ENCODE peak calls at places on chromosomes 16 and 17, in nine cellular contexts. J is CD8-positive, alpha-beta T cell; C is mammary epithelial cell; V is HEK293T; H is ACHN; T is AG09309; X is stimulated activated naive B cell treated with anti-CD40 and anti-IgM and Interleukin-4, amounts not matched to agents 10 μg/mL and 1 μg/mL and 100 μg/mL, for 72 hours; Y is T-helper 2 cell; F is activated CD4-positive, alpha-beta T cell treated with anti-CD3 and anti-CD28 coated beads for 24 hours. O is an unnamed sample.

GRCh38 chr16:65790768-65791167 is 575.7 kb upstream of the CDH5 start:
- DNase-seq in H (no peak), V (no peak), Y (no peak), C (no peak), J (no peak), T (no peak), F (no peak), X (no peak), O (no peak)

GRCh38 chr16:64478258-64478906 is 643.5 kb downstream of the CDH11 start:
- DNase-seq in F (no peak), C (no peak), Y (no peak), V (no peak), J (no peak), T (peak), H (no peak), X (no peak), O (no peak)

GRCh38 chr17:32551186-32551955 is 64.6 kb downstream of the CDK5R1 start:
- DNase-seq in Y (no peak), X (no peak), V (no peak), C (peak), J (no peak), F (no peak), T (peak), H (peak), O (peak)

GRCh38 chr17:43907425-43907981 is at the start of gene MPP2:
- DNase-seq in V (peak), F (peak), Y (peak), T (no peak), J (peak), H (no peak), C (no peak), X (peak), O (peak)

GRCh38 chr17:66702106-66702936 is 132.6 kb upstream of the CACNG5 start:
- DNase-seq in C (peak), X (no peak), V (no peak), T (no peak), Y (no peak), J (no peak), F (no peak), H (no peak), O (peak)

GRCh38 chr17:42992872-42993271 is 5.3 kb upstream of the RPL27 start:
- DNase-seq in V (no peak), J (no peak), Y (no peak), X (no peak), T (no peak), H (no peak), F (no peak), C (no peak), O (no peak)

GRCh38 chr16:23967775-23968571 is 132.2 kb downstream of the PRKCB start:
- DNase-seq in J (no peak), Y (no peak), T (no peak), F (no peak), H (no peak), X (no peak), C (no peak), V (no peak), O (no peak)

GRCh38 chr17:43753488-43754129 is 5.0 kb downstream of the SOST start:
- DNase-seq in F (no peak), H (no peak), C (peak), V (no peak), Y (no peak), X (no peak), J (no peak), T (no peak), O (no peak)

GRCh38 chr17:79242393-79242792 is 167.8 kb downstream of the ENGASE start:
- DNase-seq in C (no peak), Y (no peak), T (no peak), F (no peak), J (no peak), X (no peak), V (no peak), H (no peak), O (no peak)

GRCh38 chr17:66228887-66229782 is at the start of gene APOH:
- DNase-seq in H (peak), T (no peak), Y (no peak), J (no peak), F (no peak), C (no peak), V (no peak), X (no peak), O (no peak)

GRCh38 chr17:79183221-79184158 is 108.9 kb downstream of the ENGASE start:
- DNase-seq in X (no peak), V (peak), F (no peak), H (no peak), C (peak), Y (no peak), J (no peak), T (no peak), O (no peak)

GRCh38 chr17:6927290-6927844 is 68.5 kb upstream of the ALOX12 start:
- DNase-seq in X (no peak), C (peak), Y (no peak), J (no peak), T (peak), V (no peak), H (no peak), F (no peak), O (peak)

GRCh38 chr16:85987750-85988078 is 88.8 kb downstream of the IRF8 start:
- DNase-seq in V (no peak), C (no peak), X (no peak), H (no peak), F (no peak), Y (no peak), T (no peak), J (no peak), O (no peak)

GRCh38 chr17:16968786-16969185 is 3.1 kb downstream of the TNFRSF13B start:
- DNase-seq in J (no peak), X (no peak), F (no peak), Y (no peak), T (no peak), H (no peak), C (no peak), V (no peak), O (no peak)

GRCh38 chr17:31598388-31598760 is 206.9 kb downstream of the RAB11FIP4 start:
- DNase-seq in Y (no peak), T (no peak), F (no peak), J (no peak), H (no peak), X (no peak), V (no peak), C (no peak), O (no peak)

GRCh38 chr17:41527076-41528023 is 758 bp downstream of the KRT19 start:
- DNase-seq in J (no peak), H (peak), C (no peak), T (no peak), Y (no peak), V (no peak), X (no peak), F (no peak), O (no peak)

GRCh38 chr17:66829883-66830282 is 5.0 kb upstream of the CACNG5 start:
- DNase-seq in H (no peak), J (no peak), V (no peak), T (no peak), X (no peak), F (no peak), C (no peak), Y (no peak), O (no peak)

GRCh38 chr17:38560503-38561318 is 45.0 kb downstream of the SRCIN1 start:
- DNase-seq in C (peak), V (no peak), H (peak), F (no peak), Y (no peak), T (no peak), J (no peak), X (no peak), O (no peak)

GRCh38 chr17:32103476-32104113 is 38.7 kb upstream of the RHOT1 start:
- DNase-seq in V (no peak), T (no peak), H (no peak), X (no peak), J (no peak), F (no peak), Y (no peak), C (no peak), O (no peak)

GRCh38 chr16:22141746-22142145 is 20.6 kb upstream of the SDR42E2 start:
- DNase-seq in T (no peak), Y (no peak), C (peak), J (no peak), V (peak), X (no peak), H (peak), F (no peak), O (peak)

GRCh38 chr17:39596543-39597267 is 11.0 kb downstream of the NEUROD2 start:
- DNase-seq in X (no peak), F (no peak), C (no peak), J (no peak), Y (no peak), V (no peak), T (no peak), H (no peak), O (no peak)

GRCh38 chr17:76720211-76720610 is 6.2 kb downstream of the JMJD6 start:
- DNase-seq in F (no peak), J (no peak), X (no peak), T (no peak), V (no peak), C (no peak), H (no peak), Y (no peak), O (no peak)

GRCh38 chr16:901715-902601 is 68.8 kb downstream of the LMF1 start:
- DNase-seq in J (no peak), X (no peak), T (no peak), H (no peak), C (no peak), Y (no peak), F (no peak), V (no peak), O (no peak)

GRCh38 chr17:73786286-73786743 is 142.1 kb upstream of the SDK2 start:
- DNase-seq in H (no peak), F (no peak), J (no peak), T (no peak), V (no peak), Y (no peak), X (no peak), C (no peak), O (no peak)

GRCh38 chr17:73533801-73534574 is 110.3 kb downstream of the SDK2 start:
- DNase-seq in Y (no peak), X (no peak), V (no peak), F (no peak), C (no peak), J (no peak), H (no peak), T (no peak), O (no peak)

GRCh38 chr17:3766783-3767182 is 34.2 kb downstream of the ITGAE start:
- DNase-seq in X (no peak), V (no peak), T (no peak), F (no peak), J (peak), Y (peak), H (no peak), C (no peak), O (no peak)

GRCh38 chr17:63697341-63698286 is 2.3 kb downstream of the LIMD2 start:
- DNase-seq in X (peak), H (peak), J (peak), T (no peak), V (peak), Y (peak), C (peak), F (peak), O (no peak)

GRCh38 chr17:38453951-38454421 is 25.7 kb downstream of the ARHGAP23 start:
- DNase-seq in C (no peak), Y (no peak), T (no peak), J (no peak), V (no peak), H (peak), F (no peak), X (no peak), O (peak)

GRCh38 chr17:17511971-17512858 is 16.0 kb upstream of the RASD1 start:
- DNase-seq in H (peak), J (no peak), Y (no peak), F (no peak), T (peak), X (no peak), C (peak), V (no peak), O (peak)

GRCh38 chr16:56382459-56382858 is 42.9 kb downstream of the AMFR start:
- DNase-seq in J (no peak), H (no peak), Y (no peak), X (no peak), C (no peak), F (no peak), T (no peak), V (no peak), O (no peak)

GRCh38 chr17:76922084-76922483 is 53.9 kb downstream of the MGAT5B start:
- DNase-seq in H (no peak), V (no peak), J (no peak), F (no peak), T (no peak), C (no peak), Y (no peak), X (no peak), O (no peak)

GRCh38 chr17:30263552-30264333 is 28.0 kb downstream of the BLMH start:
- DNase-seq in J (no peak), H (peak), T (peak), F (no peak), X (no peak), C (no peak), V (no peak), Y (no peak), O (no peak)

GRCh38 chr17:15436399-15437369 is 30.7 kb downstream of the CDRT4 start:
- DNase-seq in T (no peak), H (peak), J (peak), C (no peak), Y (no peak), X (peak), F (peak), V (peak), O (peak)

O was measured in HCEC 1CT.